ENCODE peak calls at places on chromosomes 4 and X, in ten cellular contexts. O is right lobe of liver; X is CD4-positive, alpha-beta T cell; T is right cardiac atrium; V is stimulated activated naive CD8-positive, alpha-beta T cell treated with anti-CD3 and anti-CD28 coated beads, Interleukin-15, amount 100 ng/mL, for 72 hours; H is Right ventricle myocardium superior; J is naive B cell; B is RWPE2; C is T-cell; N is A549. Z is an unnamed sample.

GRCh38 chr4:41426523-41426922 is 111.4 kb upstream of the LIMCH1 start:
- ATAC-seq in O (peak), X (no peak), T (peak), V (no peak), H (no peak), J (no peak), B (no peak), C (no peak), N (no peak), Z (no peak)

GRCh38 chr4:151540728-151541437 is 131.9 kb downstream of the FHIP1A start:
- ATAC-seq in O (no peak), X (no peak), T (no peak), V (no peak), H (no peak), J (no peak), B (peak), C (no peak), N (peak), Z (no peak)

GRCh38 chr4:34676390-34676789 is 1567.9 kb downstream of the ARAP2 start:
- ATAC-seq in O (no peak), X (no peak), T (no peak), V (no peak), H (no peak), J (no peak), B (no peak), C (no peak), N (no peak), Z (no peak)

GRCh38 chr4:71768123-71768522 is 15.8 kb downstream of the GC start:
- ATAC-seq in O (no peak), X (no peak), T (no peak), V (no peak), H (no peak), J (no peak), B (no peak), C (no peak), N (no peak), Z (no peak)

GRCh38 chr4:113435893-113436292 is 325.6 kb downstream of the CAMK2D start:
- ATAC-seq in O (no peak), X (no peak), T (peak), V (no peak), H (peak), J (no peak), B (peak), C (no peak), N (no peak), Z (no peak)

GRCh38 chr4:681736-682451 is 7.1 kb downstream of the SLC49A3 start:
- ATAC-seq in O (peak), X (peak), T (no peak), V (peak), H (no peak), J (peak), B (peak), C (peak), N (peak), Z (peak)

GRCh38 chr4:67934628-67935027 is 28.7 kb downstream of the TMPRSS11A start:
- ATAC-seq in O (no peak), X (no peak), T (no peak), V (no peak), H (no peak), J (no peak), B (peak), C (no peak), N (no peak), Z (no peak)

GRCh38 chr4:142091085-142091513 is 454.7 kb downstream of the IL15 start:
- ATAC-seq in O (no peak), X (no peak), T (peak), V (no peak), H (peak), J (no peak), B (peak), C (no peak), N (peak), Z (no peak)

GRCh38 chr4:6824772-6825402 is 42.4 kb downstream of the KIAA0232 start:
- ATAC-seq in O (no peak), X (no peak), T (no peak), V (no peak), H (no peak), J (no peak), B (no peak), C (no peak), N (no peak), Z (no peak)

GRCh38 chrX:9465380-9466114 is 689 bp downstream of the TBL1X start:
- ATAC-seq in O (peak), X (peak), T (peak), V (peak), H (peak), J (peak), B (peak), C (peak), N (peak), Z (peak)

GRCh38 chrX:17655232-17656034 is 81.9 kb upstream of the SCML1 start:
- ATAC-seq in O (no peak), X (no peak), T (peak), V (peak), H (peak), J (no peak), B (peak), C (peak), N (no peak), Z (no peak)

GRCh38 chrX:10095698-10096432 is 60.9 kb upstream of the CLCN4 start:
- ATAC-seq in O (no peak), X (peak), T (no peak), V (peak), H (no peak), J (no peak), B (no peak), C (peak), N (no peak), Z (no peak)